ENCODE peak calls at places on chromosome X, in four cellular contexts. One of them, this sample, is unnamed.

GRCh38 chrX:153500676-153501280 is 6.0 kb downstream of the BGN start:
- DNase-seq in bronchial epithelial cell: no peak
- DNase-seq in right cardiac atrium: no peak
- DNase-seq in spleen: no peak
- DNase-seq in this sample: no peak

GRCh38 chrX:23811135-23811781 is 28.3 kb downstream of the SAT1 start:
- DNase-seq in right cardiac atrium: peak; percentile 20
- DNase-seq in spleen: no peak
- DNase-seq in bronchial epithelial cell: peak; percentile 47
- DNase-seq in this sample: peak; percentile 80

GRCh38 chrX:119954374-119954773 is 10.8 kb upstream of the NKAP start:
- DNase-seq in right cardiac atrium: no peak
- DNase-seq in spleen: no peak
- DNase-seq in bronchial epithelial cell: no peak
- DNase-seq in this sample: no peak

GRCh38 chrX:108071578-108071977 is 19.8 kb downstream of the PSMD10 start:
- DNase-seq in bronchial epithelial cell: peak; percentile 20
- DNase-seq in spleen: no peak
- DNase-seq in right cardiac atrium: no peak
- DNase-seq in this sample: no peak

GRCh38 chrX:16640823-16641222 is 9.1 kb upstream of the S100G start:
- DNase-seq in bronchial epithelial cell: no peak
- DNase-seq in right cardiac atrium: no peak
- DNase-seq in spleen: no peak
- DNase-seq in this sample: no peak

GRCh38 chrX:134661295-134661694 is 3.0 kb upstream of the PLAC1 start:
- DNase-seq in spleen: no peak
- DNase-seq in right cardiac atrium: no peak
- DNase-seq in bronchial epithelial cell: no peak
- DNase-seq in this sample: no peak

GRCh38 chrX:10620121-10620699 is at the start of gene MID1:
- DNase-seq in spleen: peak; percentile 71
- DNase-seq in right cardiac atrium: peak; percentile 75
- DNase-seq in bronchial epithelial cell: peak; percentile 60
- DNase-seq in this sample: no peak

GRCh38 chrX:30888526-30889146 is 418 bp downstream of the TAB3 start:
- DNase-seq in spleen: no peak
- DNase-seq in bronchial epithelial cell: no peak
- DNase-seq in right cardiac atrium: no peak
- DNase-seq in this sample: peak; percentile 55

GRCh38 chrX:49191033-49191871 is 5.1 kb upstream of the PRICKLE3 start:
- DNase-seq in bronchial epithelial cell: peak; percentile 98
- DNase-seq in right cardiac atrium: peak; percentile 90
- DNase-seq in spleen: peak; percentile 94
- DNase-seq in this sample: peak; percentile 97

GRCh38 chrX:21986596-21986995 is 45.5 kb upstream of the PHEX start:
- DNase-seq in right cardiac atrium: no peak
- DNase-seq in spleen: no peak
- DNase-seq in bronchial epithelial cell: no peak
- DNase-seq in this sample: no peak

GRCh38 chrX:153875391-153876111 is 10.4 kb downstream of the L1CAM start:
- DNase-seq in right cardiac atrium: peak; percentile 52
- DNase-seq in spleen: peak; percentile 88
- DNase-seq in bronchial epithelial cell: no peak
- DNase-seq in this sample: peak; percentile 75

GRCh38 chrX:146887020-146887419 is 72.5 kb upstream of the CXorf51A start:
- DNase-seq in right cardiac atrium: no peak
- DNase-seq in spleen: no peak
- DNase-seq in bronchial epithelial cell: no peak
- DNase-seq in this sample: no peak

GRCh38 chrX:25548806-25549205 is 533.0 kb upstream of the ARX start:
- DNase-seq in spleen: no peak
- DNase-seq in right cardiac atrium: no peak
- DNase-seq in bronchial epithelial cell: peak; percentile 22
- DNase-seq in this sample: no peak

GRCh38 chrX:25028726-25029125 is 13.0 kb upstream of the ARX start:
- DNase-seq in right cardiac atrium: no peak
- DNase-seq in spleen: no peak
- DNase-seq in bronchial epithelial cell: peak; percentile 63
- DNase-seq in this sample: no peak

GRCh38 chrX:12617241-12617640 is 174.0 kb upstream of the PRPS2 start:
- DNase-seq in bronchial epithelial cell: peak; percentile 80
- DNase-seq in spleen: no peak
- DNase-seq in right cardiac atrium: no peak
- DNase-seq in this sample: no peak

GRCh38 chrX:104309169-104309568 is 54.4 kb upstream of the ESX1 start:
- DNase-seq in right cardiac atrium: no peak
- DNase-seq in bronchial epithelial cell: no peak
- DNase-seq in spleen: no peak
- DNase-seq in this sample: no peak

GRCh38 chrX:150544222-150544787 is 24.1 kb upstream of the MTM1 start:
- DNase-seq in right cardiac atrium: no peak
- DNase-seq in spleen: no peak
- DNase-seq in bronchial epithelial cell: no peak
- DNase-seq in this sample: peak; percentile 78

GRCh38 chrX:94936722-94937121 is 1262.7 kb downstream of the FAM133A start:
- DNase-seq in right cardiac atrium: no peak
- DNase-seq in bronchial epithelial cell: no peak
- DNase-seq in spleen: no peak
- DNase-seq in this sample: no peak

GRCh38 chrX:154368630-154369452 is 5.6 kb downstream of the FLNA start:
- DNase-seq in bronchial epithelial cell: peak; percentile 86
- DNase-seq in right cardiac atrium: peak; percentile 84
- DNase-seq in spleen: peak; percentile 95
- DNase-seq in this sample: peak; percentile 63

GRCh38 chrX:107574054-107574683 is 54.1 kb upstream of the PRPS1 start:
- DNase-seq in spleen: no peak
- DNase-seq in bronchial epithelial cell: peak; percentile 82
- DNase-seq in right cardiac atrium: no peak
- DNase-seq in this sample: no peak

DNA sequence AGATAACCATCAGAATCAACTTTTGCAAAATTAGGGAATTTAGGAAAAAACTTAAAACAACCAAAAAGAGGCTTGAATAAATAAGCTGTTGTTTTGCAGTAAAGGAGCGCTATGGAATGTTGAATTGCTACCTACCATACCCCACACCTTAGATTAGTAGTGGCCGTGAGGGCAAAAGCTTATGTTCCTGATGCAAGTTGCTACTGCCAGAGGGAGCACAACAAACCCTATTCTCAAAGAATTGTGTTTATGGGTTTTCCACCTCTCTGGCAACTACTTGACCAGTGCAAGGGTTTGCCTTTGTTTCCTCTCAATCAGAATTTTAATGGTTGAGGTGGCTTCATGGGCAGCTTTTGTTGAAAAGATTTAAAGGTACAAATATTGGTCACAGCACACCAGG is 268.1 kb downstream of the LAS1L start:
- DNase-seq in spleen: no peak
- DNase-seq in right cardiac atrium: no peak
- DNase-seq in bronchial epithelial cell: no peak
- DNase-seq in this sample: no peak
- H3K4me3 ChIP-seq in spleen: no peak overlapping the region
- H3K4me3 ChIP-seq in right cardiac atrium: no peak overlapping the region
- H3K4me3 ChIP-seq in bronchial epithelial cell: no peak overlapping the region
- H3K4me3 ChIP-seq in this sample: no peak overlapping the region

GRCh38 chrX:135981662-135982061 is 3.6 kb upstream of the SLC9A6 start:
- DNase-seq in right cardiac atrium: no peak
- DNase-seq in bronchial epithelial cell: no peak
- DNase-seq in spleen: no peak
- DNase-seq in this sample: no peak
- H3K4me3 ChIP-seq in right cardiac atrium: no peak overlapping the region
- H3K4me3 ChIP-seq in bronchial epithelial cell: no peak overlapping the region
- H3K4me3 ChIP-seq in spleen: no peak overlapping the region
- H3K4me3 ChIP-seq in this sample: no peak overlapping the region

DNA sequence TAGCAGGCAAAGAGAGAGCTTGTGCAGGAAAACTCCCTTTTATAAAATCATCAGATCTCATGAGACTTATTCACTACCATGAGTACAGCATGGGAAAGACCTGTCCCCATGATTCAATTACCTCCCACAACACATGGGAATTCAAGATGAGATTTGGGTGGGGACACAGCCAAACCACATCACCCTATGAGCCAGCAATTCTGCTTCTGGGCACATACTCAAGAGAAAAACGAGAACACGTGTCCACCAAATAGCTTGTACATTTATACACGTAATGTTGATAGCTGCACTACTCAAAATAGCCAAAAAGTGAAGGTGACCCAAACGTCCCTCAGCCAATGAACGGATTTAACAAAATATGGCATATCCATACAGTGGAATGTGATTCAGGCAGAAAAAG is 94.5 kb upstream of the DHRSX start:
- DNase-seq in bronchial epithelial cell: peak; percentile 50
- DNase-seq in spleen: no peak
- DNase-seq in right cardiac atrium: no peak
- DNase-seq in this sample: no peak
- H3K4me3 ChIP-seq in bronchial epithelial cell: no peak overlapping the region
- H3K4me3 ChIP-seq in spleen: no peak overlapping the region
- H3K4me3 ChIP-seq in right cardiac atrium: no peak overlapping the region
- H3K4me3 ChIP-seq in this sample: no peak overlapping the region

GRCh38 chrX:131677655-131678628 is 134.1 kb downstream of the OR13H1 start:
- DNase-seq in right cardiac atrium: peak; percentile 15
- DNase-seq in bronchial epithelial cell: peak; percentile 9
- DNase-seq in spleen: peak; percentile 79
- DNase-seq in this sample: peak; percentile 79
- H3K4me3 ChIP-seq in right cardiac atrium: no peak overlapping the region
- H3K4me3 ChIP-seq in bronchial epithelial cell: no peak overlapping the region
- H3K4me3 ChIP-seq in spleen: no peak overlapping the region
- H3K4me3 ChIP-seq in this sample: no peak overlapping the region

DNA sequence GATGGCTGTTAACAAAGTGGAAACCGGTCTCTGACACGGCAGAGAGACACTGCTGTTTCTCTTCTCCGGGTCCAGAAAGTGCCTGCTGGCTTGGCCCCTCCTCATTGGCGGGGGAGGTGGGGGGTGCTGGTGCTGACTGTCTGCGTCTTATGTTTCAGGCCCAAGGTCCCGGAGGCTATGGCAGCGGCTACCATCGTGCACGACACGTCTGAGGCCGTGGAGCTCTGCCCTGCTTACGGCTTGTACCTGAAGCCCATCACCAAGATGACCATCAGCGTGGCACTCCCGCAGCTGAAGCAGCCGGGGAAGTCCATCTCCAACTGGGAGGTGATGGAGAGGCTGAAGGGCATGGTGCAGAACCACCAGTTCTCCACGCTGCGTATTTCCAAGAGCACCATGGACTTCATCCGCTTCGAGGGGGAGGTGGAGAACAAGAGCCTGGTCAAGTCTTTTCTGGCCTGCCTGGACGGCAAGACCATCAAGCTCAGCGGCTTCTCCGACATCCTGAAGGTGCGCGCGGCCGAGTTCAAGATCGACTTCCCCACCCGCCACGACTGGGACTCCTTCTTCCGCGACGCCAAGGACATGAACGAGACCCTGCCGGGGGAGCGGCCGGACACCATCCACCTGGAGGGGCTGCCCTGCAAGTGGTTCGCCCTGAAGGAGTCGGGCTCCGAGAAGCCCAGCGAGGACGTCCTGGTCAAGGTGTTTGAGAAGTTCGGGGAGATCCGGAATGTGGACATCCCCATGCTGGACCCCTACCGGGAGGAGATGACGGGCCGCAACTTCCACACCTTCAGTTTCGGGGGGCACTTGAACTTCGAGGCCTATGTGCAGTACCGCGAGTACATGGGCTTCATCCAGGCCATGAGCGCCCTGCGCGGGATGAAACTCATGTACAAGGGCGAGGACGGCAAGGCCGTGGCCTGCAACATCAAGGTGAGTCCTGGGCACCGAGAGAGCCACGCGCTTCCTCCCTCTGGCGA is 2.2 kb downstream of the AKAP17A start:
- DNase-seq in spleen: peak; percentile 86
- DNase-seq in right cardiac atrium: no peak
- DNase-seq in bronchial epithelial cell: no peak
- DNase-seq in this sample: no peak
- H3K4me3 ChIP-seq in spleen: peak overlapping the region; percentile 73
- H3K4me3 ChIP-seq in right cardiac atrium: no peak overlapping the region
- H3K4me3 ChIP-seq in bronchial epithelial cell: peak overlapping the region; percentile 70
- H3K4me3 ChIP-seq in this sample: peak overlapping the region; percentile 91

DNA sequence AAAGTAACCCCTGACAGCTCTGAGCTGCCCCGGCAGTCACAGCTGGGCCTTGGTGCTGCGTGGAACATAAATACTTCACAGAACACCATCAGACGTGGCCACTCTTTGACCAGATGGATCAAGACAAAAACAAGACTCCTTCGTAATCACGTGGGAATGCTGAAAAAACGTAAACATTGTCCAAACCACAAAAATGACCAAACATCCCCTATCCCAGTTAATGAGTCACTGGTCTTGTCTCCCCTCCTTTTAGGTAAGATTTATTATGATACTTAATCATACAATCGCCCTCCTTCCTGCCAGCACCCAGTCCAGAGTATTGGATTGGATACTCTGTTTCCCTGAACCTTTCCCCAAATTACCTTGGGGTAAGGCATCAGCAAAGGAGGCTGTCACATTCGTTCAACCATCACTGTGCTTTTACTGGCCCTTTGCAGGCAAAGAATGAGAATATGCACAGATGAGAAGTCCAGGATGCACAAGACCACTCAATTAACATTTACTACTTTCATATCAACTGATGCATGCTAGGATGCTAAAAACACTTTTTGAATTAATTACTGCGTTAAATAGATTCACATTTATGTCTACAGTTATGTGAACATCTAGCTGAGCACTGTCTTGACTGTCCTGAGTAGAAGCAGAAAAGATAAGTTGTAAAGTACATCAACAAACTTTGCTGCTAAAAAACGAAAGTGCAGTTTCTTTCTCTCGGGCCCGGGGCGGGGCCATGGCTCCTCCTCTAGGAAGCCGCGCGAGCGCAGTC is 502 bp upstream of the TCEANC start:
- DNase-seq in bronchial epithelial cell: peak; percentile 73
- DNase-seq in spleen: no peak
- DNase-seq in right cardiac atrium: no peak
- DNase-seq in this sample: no peak
- H3K4me3 ChIP-seq in bronchial epithelial cell: peak overlapping the region; percentile 29
- H3K4me3 ChIP-seq in spleen: peak overlapping the region; percentile 49
- H3K4me3 ChIP-seq in right cardiac atrium: peak overlapping the region; percentile 52
- H3K4me3 ChIP-seq in this sample: peak overlapping the region; percentile 70

DNA sequence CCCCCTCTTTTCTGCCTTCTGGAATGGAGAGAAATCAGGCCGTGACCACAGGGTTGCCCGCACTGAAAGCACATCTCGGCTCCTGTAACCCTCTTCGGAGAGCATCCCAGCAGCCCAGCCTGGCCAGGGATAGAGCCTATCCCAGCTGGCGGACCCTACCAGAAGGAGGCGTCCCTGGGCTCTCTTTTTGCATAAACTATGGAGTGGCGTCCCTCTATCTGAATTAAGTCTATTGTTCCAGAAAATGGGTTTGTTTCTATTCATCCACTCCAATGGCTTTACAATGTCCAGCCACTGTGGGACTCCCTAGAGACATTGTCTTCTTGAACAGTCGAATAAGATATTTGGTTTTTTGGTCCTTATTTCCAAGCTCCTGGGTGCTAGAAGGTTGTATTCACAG is 689 bp upstream of the NHSL2 start:
- DNase-seq in spleen: no peak
- DNase-seq in bronchial epithelial cell: no peak
- DNase-seq in right cardiac atrium: peak; percentile 34
- DNase-seq in this sample: no peak
- H3K4me3 ChIP-seq in spleen: no peak overlapping the region
- H3K4me3 ChIP-seq in bronchial epithelial cell: no peak overlapping the region
- H3K4me3 ChIP-seq in right cardiac atrium: peak overlapping the region; percentile 65
- H3K4me3 ChIP-seq in this sample: no peak overlapping the region